ENCODE peak calls at places on chromosomes 7 and 10, in four cellular contexts. M is amniotic stem cell; S is astrocyte of the spinal cord; A is stimulated activated CD8-positive, alpha-beta memory T cell treated with anti-CD3 and anti-CD28 coated beads, Interleukin-12 subunit alpha, Interleukin-12 subunit beta, amount 100 ng/mL, for 1 hour. Q is an unnamed sample.
A peak's percentile ranks its signal among the peaks of the same experiment; 100 is the strongest.

GRCh38 chr10:3625959-3626751 is 158.9 kb downstream of the KLF6 start:
- DNase-seq in M (no peak), S (peak; percentile 72), A (no peak), Q (no peak)

GRCh38 chr7:23469961-23470250 is 385 bp downstream of the IGF2BP3 start:
- DNase-seq in M (no peak), S (no peak), A (no peak), Q (no peak)

GRCh38 chr10:113961261-113961938 is 82.3 kb upstream of the ADRB1 start:
- DNase-seq in M (no peak), S (no peak), A (no peak), Q (no peak)

GRCh38 chr10:63266337-63267327 is 133.5 kb downstream of the NRBF2 start:
- DNase-seq in M (no peak), S (peak; percentile 50), A (no peak), Q (no peak)

GRCh38 chr7:69714886-69715571 is 116.8 kb downstream of the AUTS2 start:
- DNase-seq in M (no peak), S (peak; percentile 50), A (no peak), Q (no peak)

GRCh38 chr7:149000961-149001360 is 27.3 kb downstream of the PDIA4 start:
- DNase-seq in M (no peak), S (no peak), A (no peak), Q (no peak)

GRCh38 chr7:111953611-111954010 is 252.6 kb downstream of the DOCK4 start:
- DNase-seq in M (no peak), S (no peak), A (no peak), Q (no peak)

GRCh38 chr7:99733448-99733847 is 1.5 kb downstream of the CYP3A7 start:
- DNase-seq in M (no peak), S (no peak), A (no peak), Q (no peak)

GRCh38 chr7:29350351-29350750 is 155.8 kb downstream of the CHN2 start:
- DNase-seq in M (no peak), S (no peak), A (no peak), Q (no peak)

GRCh38 chr7:155230169-155230593 is 67.5 kb upstream of the INSIG1 start:
- DNase-seq in M (peak; percentile 60), S (peak; percentile 97), A (no peak), Q (peak; percentile 29)

GRCh38 chr10:78937388-78937787 is 131.4 kb upstream of the ZMIZ1 start:
- DNase-seq in M (no peak), S (no peak), A (no peak), Q (no peak)